ENCODE peak calls at places on chromosomes 3 and 15, in five cellular contexts. One of them, this sample, is unnamed.
A peak's percentile ranks its signal among the peaks of the same experiment; 100 is the strongest.

GRCh38 chr15:71182522-71182921 is 67.3 kb downstream of the THSD4 start:
- ATAC-seq in A549: no peak
- ATAC-seq in upper lobe of left lung: no peak
- ATAC-seq in HepG2: no peak
- ATAC-seq in GM12878: no peak
- ATAC-seq in this sample: no peak

GRCh38 chr15:51414256-51414860 is 72.9 kb downstream of the GLDN start:
- ATAC-seq in A549: no peak
- ATAC-seq in upper lobe of left lung: no peak
- ATAC-seq in HepG2: no peak
- ATAC-seq in GM12878: no peak
- ATAC-seq in this sample: no peak

GRCh38 chr3:101836907-101837598 is 12.3 kb upstream of the NFKBIZ start:
- ATAC-seq in A549: no peak
- ATAC-seq in upper lobe of left lung: peak; percentile 74
- ATAC-seq in HepG2: no peak
- ATAC-seq in GM12878: peak; percentile 35
- ATAC-seq in this sample: peak; percentile 77

GRCh38 chr3:24670871-24671270 is 176.2 kb upstream of the THRB start:
- ATAC-seq in A549: no peak
- ATAC-seq in upper lobe of left lung: no peak
- ATAC-seq in HepG2: peak; percentile 82
- ATAC-seq in GM12878: no peak
- ATAC-seq in this sample: no peak

GRCh38 chr3:72032435-72033118 is 247.6 kb upstream of the PROK2 start:
- ATAC-seq in A549: no peak
- ATAC-seq in upper lobe of left lung: peak; percentile 41
- ATAC-seq in HepG2: no peak
- ATAC-seq in GM12878: no peak
- ATAC-seq in this sample: no peak

GRCh38 chr3:63872135-63872924 is 8.7 kb downstream of the ATXN7 start:
- ATAC-seq in A549: no peak
- ATAC-seq in upper lobe of left lung: peak; percentile 56
- ATAC-seq in HepG2: no peak
- ATAC-seq in GM12878: peak; percentile 28
- ATAC-seq in this sample: no peak

GRCh38 chr15:65196637-65197336 is 11.6 kb upstream of the CLPX start:
- ATAC-seq in A549: peak; percentile 51
- ATAC-seq in upper lobe of left lung: no peak
- ATAC-seq in HepG2: peak; percentile 43
- ATAC-seq in GM12878: no peak
- ATAC-seq in this sample: no peak

GRCh38 chr3:130915567-130916292 is 21.8 kb downstream of the ATP2C1 start:
- ATAC-seq in A549: no peak
- ATAC-seq in upper lobe of left lung: no peak
- ATAC-seq in HepG2: no peak
- ATAC-seq in GM12878: peak; percentile 56
- ATAC-seq in this sample: no peak

GRCh38 chr3:14204605-14205284 is 26.1 kb downstream of the LSM3 start:
- ATAC-seq in A549: no peak
- ATAC-seq in upper lobe of left lung: peak; percentile 69
- ATAC-seq in HepG2: no peak
- ATAC-seq in GM12878: no peak
- ATAC-seq in this sample: peak; percentile 86

GRCh38 chr3:146953523-146954125 is 348.5 kb upstream of the PLSCR5 start:
- ATAC-seq in A549: no peak
- ATAC-seq in upper lobe of left lung: peak; percentile 19
- ATAC-seq in HepG2: no peak
- ATAC-seq in GM12878: no peak
- ATAC-seq in this sample: no peak

GRCh38 chr15:51286816-51287215 is 51.6 kb downstream of the CYP19A1 start:
- ATAC-seq in A549: peak; percentile 70
- ATAC-seq in upper lobe of left lung: no peak
- ATAC-seq in HepG2: peak; percentile 33
- ATAC-seq in GM12878: peak; percentile 49
- ATAC-seq in this sample: peak; percentile 16

GRCh38 chr3:157572559-157573270 is 69.5 kb upstream of the VEPH1 start:
- ATAC-seq in A549: peak; percentile 91
- ATAC-seq in upper lobe of left lung: peak; percentile 75
- ATAC-seq in HepG2: peak; percentile 80
- ATAC-seq in GM12878: peak; percentile 91
- ATAC-seq in this sample: peak; percentile 55

GRCh38 chr3:159892171-159892791 is 96.4 kb upstream of the IL12A start:
- ATAC-seq in A549: no peak
- ATAC-seq in upper lobe of left lung: no peak
- ATAC-seq in HepG2: no peak
- ATAC-seq in GM12878: no peak
- ATAC-seq in this sample: no peak

GRCh38 chr15:57917998-57918397 is 147.5 kb downstream of the ALDH1A2 start:
- ATAC-seq in A549: no peak
- ATAC-seq in upper lobe of left lung: no peak
- ATAC-seq in HepG2: no peak
- ATAC-seq in GM12878: no peak
- ATAC-seq in this sample: no peak

GRCh38 chr15:57403946-57404345 is 27.6 kb downstream of the CGNL1 start:
- ATAC-seq in A549: no peak
- ATAC-seq in upper lobe of left lung: no peak
- ATAC-seq in HepG2: no peak
- ATAC-seq in GM12878: no peak
- ATAC-seq in this sample: no peak

GRCh38 chr3:55322649-55323048 is 164.5 kb downstream of the WNT5A start:
- ATAC-seq in A549: no peak
- ATAC-seq in upper lobe of left lung: no peak
- ATAC-seq in HepG2: no peak
- ATAC-seq in GM12878: no peak
- ATAC-seq in this sample: no peak

GRCh38 chr3:104519068-104519467 is 847.6 kb upstream of the ALCAM start:
- ATAC-seq in A549: no peak
- ATAC-seq in upper lobe of left lung: no peak
- ATAC-seq in HepG2: no peak
- ATAC-seq in GM12878: peak; percentile 49
- ATAC-seq in this sample: no peak

GRCh38 chr3:108603689-108604088 is 14.2 kb downstream of the DZIP3 start:
- ATAC-seq in A549: no peak
- ATAC-seq in upper lobe of left lung: no peak
- ATAC-seq in HepG2: no peak
- ATAC-seq in GM12878: no peak
- ATAC-seq in this sample: no peak

GRCh38 chr3:152100491-152101086 is 168.1 kb upstream of the MBNL1 start:
- ATAC-seq in A549: no peak
- ATAC-seq in upper lobe of left lung: no peak
- ATAC-seq in HepG2: no peak
- ATAC-seq in GM12878: peak; percentile 99
- ATAC-seq in this sample: no peak

GRCh38 chr15:69876556-69876955 is 221.2 kb downstream of the TLE3 start:
- ATAC-seq in A549: no peak
- ATAC-seq in upper lobe of left lung: no peak
- ATAC-seq in HepG2: no peak
- ATAC-seq in GM12878: no peak
- ATAC-seq in this sample: no peak

GRCh38 chr15:91099616-91100560 is at the start of gene SV2B:
- ATAC-seq in A549: peak; percentile 69
- ATAC-seq in upper lobe of left lung: peak; percentile 75
- ATAC-seq in HepG2: peak; percentile 81
- ATAC-seq in GM12878: peak; percentile 80
- ATAC-seq in this sample: peak; percentile 53
- TF ChIP-seq EP300 in A549: no peak
- TF ChIP-seq EP300 in upper lobe of left lung: no peak
- TF ChIP-seq EP300 in HepG2: no peak
- TF ChIP-seq EP300 in GM12878: no peak
- TF ChIP-seq EP300 in this sample: no peak

DNA sequence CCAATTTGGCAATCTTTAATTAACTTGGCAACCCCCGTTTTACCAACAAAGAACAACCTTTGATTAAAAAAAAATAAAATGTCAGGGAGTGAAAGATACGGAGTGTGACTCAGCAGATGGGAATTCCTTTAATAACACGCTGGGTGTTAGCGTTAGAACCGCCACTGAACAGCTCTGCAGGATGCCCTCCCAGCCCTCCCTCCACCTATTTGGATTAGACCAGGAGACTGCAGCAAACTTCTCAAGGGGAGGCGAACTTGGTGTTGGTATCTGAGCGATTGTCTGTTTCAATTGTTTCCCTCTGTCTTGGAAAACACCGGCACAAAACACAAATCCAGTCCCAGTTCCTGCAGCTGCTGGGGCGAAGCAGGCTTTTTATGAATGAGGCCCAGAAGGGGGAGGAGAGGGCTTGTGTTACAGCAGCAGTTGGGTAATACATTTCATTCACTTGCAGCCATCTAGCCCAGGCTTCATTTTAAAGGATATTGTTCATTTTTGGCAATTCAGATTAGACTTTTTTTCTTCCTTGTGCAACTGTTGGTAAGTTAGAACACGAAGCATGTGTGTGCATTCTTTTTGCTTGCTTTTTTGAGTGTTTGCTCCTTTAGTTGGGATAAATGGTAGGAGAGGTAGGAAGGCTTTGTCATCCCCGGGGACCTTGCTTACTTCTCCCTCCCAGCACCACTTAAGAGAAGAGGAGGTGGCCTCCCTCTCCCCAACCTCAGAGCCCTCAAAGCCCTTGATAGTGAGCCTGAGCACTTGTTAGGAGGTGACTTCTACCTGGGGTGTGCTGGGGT is 152.3 kb downstream of the IGF1R start:
- ATAC-seq in A549: peak; percentile 77
- ATAC-seq in upper lobe of left lung: peak; percentile 83
- ATAC-seq in HepG2: peak; percentile 81
- ATAC-seq in GM12878: no peak
- ATAC-seq in this sample: peak; percentile 82
- H3K4me3 ChIP-seq in A549: peak overlapping the region; percentile 17
- H3K4me3 ChIP-seq in upper lobe of left lung: peak overlapping the region; percentile 10
- H3K4me3 ChIP-seq in HepG2: peak overlapping the region; percentile 3
- H3K4me3 ChIP-seq in GM12878: no peak overlapping the region
- H3K4me3 ChIP-seq in this sample: no peak overlapping the region

GRCh38 chr3:48662753-48663488 is at the start of gene CELSR3:
- ATAC-seq in A549: peak; percentile 73
- ATAC-seq in upper lobe of left lung: peak; percentile 72
- ATAC-seq in HepG2: peak; percentile 32
- ATAC-seq in GM12878: peak; percentile 54
- ATAC-seq in this sample: peak; percentile 35
- TF ChIP-seq POLR2A in A549: peak; percentile 65
- TF ChIP-seq POLR2A in upper lobe of left lung: no peak
- TF ChIP-seq POLR2A in HepG2: peak; percentile 58
- TF ChIP-seq POLR2A in GM12878: peak; percentile 45
- TF ChIP-seq POLR2A in this sample: no peak

DNA sequence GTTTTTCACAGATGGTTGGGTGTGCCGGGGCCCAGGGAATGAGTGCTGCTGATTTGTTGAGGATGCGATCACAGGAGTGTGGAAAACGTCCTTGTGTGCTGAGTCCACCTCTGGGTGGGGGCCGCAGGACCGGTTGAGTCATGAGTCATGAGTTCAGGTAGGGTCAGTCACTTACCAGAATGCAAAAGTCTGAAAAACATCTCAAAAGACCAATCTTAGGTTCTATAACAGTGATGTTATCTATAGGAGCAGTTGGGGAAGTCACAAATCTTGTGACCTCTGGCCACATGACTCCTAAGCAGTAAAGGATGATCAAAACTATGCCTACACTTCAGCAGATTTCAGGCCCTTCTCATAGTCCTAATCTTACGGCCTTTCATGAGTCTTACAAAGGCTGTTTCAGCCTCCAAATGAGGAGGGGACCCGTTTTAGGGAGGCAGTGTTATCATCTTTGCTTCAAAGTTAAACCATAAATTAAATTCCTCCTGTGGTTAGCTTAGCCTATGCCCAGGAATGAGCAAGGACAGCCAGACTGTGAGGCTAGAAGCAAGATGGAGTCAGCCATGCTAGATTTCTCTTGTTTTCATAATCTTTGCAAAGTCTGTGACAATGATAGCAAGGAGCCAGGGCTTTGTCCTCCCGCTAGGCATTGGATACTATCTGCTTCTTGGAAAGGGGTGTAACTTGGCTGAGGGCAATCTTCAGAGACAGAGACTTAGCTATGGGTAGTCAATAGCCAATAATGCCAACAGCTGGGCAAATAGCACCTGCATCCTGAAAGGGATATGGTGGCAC is 30.6 kb upstream of the PIAS1 start:
- ATAC-seq in A549: no peak
- ATAC-seq in upper lobe of left lung: no peak
- ATAC-seq in HepG2: no peak
- ATAC-seq in GM12878: no peak
- ATAC-seq in this sample: no peak
- TF ChIP-seq EP300 in A549: no peak
- TF ChIP-seq EP300 in upper lobe of left lung: no peak
- TF ChIP-seq EP300 in HepG2: no peak
- TF ChIP-seq EP300 in GM12878: no peak
- TF ChIP-seq EP300 in this sample: no peak